ENCODE peak calls at places on chromosomes 16 and 17, in seven cellular contexts. Y is stimulated activated CD4-positive, alpha-beta T cell treated with anti-CD3 and anti-CD28 coated beads, Interleukin-1b, Interleukin-23, amount 100 ng/mL, for 1 hour; A is mucosa of gallbladder; G is anterior cingulate cortex; Q is stimulated activated CD8-positive, alpha-beta memory T cell treated with anti-CD3 and anti-CD28 coated beads, Interleukin-4, amount 100 ng/mL, for 4 hours; K is stimulated activated effector memory CD8-positive, alpha-beta T cell treated with anti-CD3 and anti-CD28 coated beads, Interleukin-12 subunit alpha, Interleukin-12 subunit beta, amount 100 ng/mL, for 72 hours; U is NCI-H2107. J is an unnamed sample.

GRCh38 chr17:17837380-17837821 is 615 bp upstream of the SREBF1 start:
- DNase-seq in Y (no peak), A (no peak), G (no peak), Q (no peak), K (no peak), U (no peak), J (peak; percentile 43)

GRCh38 chr16:86222965-86223551 is 287.3 kb upstream of the FOXF1 start:
- DNase-seq in Y (no peak), A (no peak), G (no peak), Q (no peak), K (no peak), U (no peak), J (no peak)

GRCh38 chr17:49523706-49524472 is 28.8 kb downstream of the NGFR start:
- DNase-seq in Y (no peak), A (no peak), G (no peak), Q (no peak), K (no peak), U (no peak), J (no peak)

GRCh38 chr17:28702752-28703150 is 8.9 kb downstream of the PROCA1 start:
- DNase-seq in Y (no peak), A (no peak), G (no peak), Q (no peak), K (no peak), U (no peak), J (no peak)

GRCh38 chr17:82168568-82168967 is 44.1 kb downstream of the CCDC57 start:
- DNase-seq in Y (no peak), A (no peak), G (no peak), Q (no peak), K (no peak), U (no peak), J (no peak)

GRCh38 chr16:57299009-57299718 is 14.7 kb upstream of the PLLP start:
- DNase-seq in Y (no peak), A (no peak), G (no peak), Q (no peak), K (no peak), U (no peak), J (no peak)

GRCh38 chr17:57707892-57708291 is 37.2 kb downstream of the CCDC182 start:
- DNase-seq in Y (no peak), A (no peak), G (peak; percentile 27), Q (no peak), K (no peak), U (peak; percentile 50), J (no peak)

GRCh38 chr17:9432867-9433495 is 142.6 kb downstream of the STX8 start:
- DNase-seq in Y (no peak), A (no peak), G (no peak), Q (no peak), K (no peak), U (no peak), J (no peak)

GRCh38 chr16:12637002-12637401 is 166.7 kb downstream of the CPPED1 start:
- DNase-seq in Y (no peak), A (no peak), G (no peak), Q (no peak), K (no peak), U (no peak), J (no peak)

GRCh38 chr16:6531067-6531466 is 801.6 kb upstream of the RBFOX1 start:
- DNase-seq in Y (no peak), A (no peak), G (no peak), Q (no peak), K (no peak), U (no peak), J (no peak)

GRCh38 chr17:9217151-9218067 is 196.1 kb downstream of the NTN1 start:
- DNase-seq in Y (no peak), A (no peak), G (no peak), Q (no peak), K (no peak), U (no peak), J (no peak)

GRCh38 chr17:78290671-78291070 is 59.2 kb downstream of the TMEM235 start:
- DNase-seq in Y (no peak), A (no peak), G (no peak), Q (no peak), K (no peak), U (no peak), J (no peak)

GRCh38 chr17:79619636-79620206 is 8.9 kb upstream of the RBFOX3 start:
- DNase-seq in Y (no peak), A (no peak), G (no peak), Q (no peak), K (no peak), U (no peak), J (no peak)

GRCh38 chr17:81094744-81095607 is 60.0 kb downstream of the BAIAP2 start:
- DNase-seq in Y (peak; percentile 65), A (peak; percentile 87), G (peak; percentile 84), Q (peak; percentile 88), K (peak; percentile 92), U (peak; percentile 82), J (no peak)

GRCh38 chr17:65100316-65101140 is 36.6 kb upstream of the RGS9 start:
- DNase-seq in Y (peak; percentile 53), A (peak; percentile 85), G (peak; percentile 79), Q (peak; percentile 58), K (peak; percentile 89), U (peak; percentile 67), J (peak; percentile 42)

GRCh38 chr16:14472357-14472756 is 157.7 kb downstream of the PARN start:
- DNase-seq in Y (no peak), A (no peak), G (no peak), Q (no peak), K (no peak), U (no peak), J (no peak)

GRCh38 chr17:72386619-72387237 is 265.9 kb downstream of the SOX9 start:
- DNase-seq in Y (no peak), A (no peak), G (no peak), Q (no peak), K (no peak), U (peak; percentile 40), J (no peak)

GRCh38 chr16:4361033-4361943 is 10.2 kb upstream of the PAM16 start:
- DNase-seq in Y (no peak), A (no peak), G (no peak), Q (no peak), K (no peak), U (no peak), J (no peak)

GRCh38 chr16:49825006-49825405 is 30.9 kb downstream of the ZNF423 start:
- DNase-seq in Y (no peak), A (no peak), G (no peak), Q (no peak), K (no peak), U (no peak), J (no peak)

J was measured in SW 1271.